ENCODE peak calls at places on chromosomes 16 and 17, in four cellular contexts. C is K562, P is HL-60, X is GM12878. N is an unnamed sample.
A peak's percentile ranks its signal among the peaks of the same experiment; 100 is the strongest.

GRCh38 chr16:59164461-59164860 is 430.3 kb upstream of the GOT2 start:
- DNase-seq in X (no peak), P (no peak), C (no peak), N (no peak)

GRCh38 chr16:17459903-17460521 is 10.7 kb downstream of the XYLT1 start:
- DNase-seq in C (no peak), P (no peak), X (no peak), N (no peak)

GRCh38 chr17:49996495-49997255 is 1.7 kb upstream of the DLX3 start:
- DNase-seq in P (peak; percentile 41), C (peak; percentile 83), X (no peak), N (peak; percentile 66)

GRCh38 chr17:17017343-17018014 is 24.8 kb upstream of the MPRIP start:
- DNase-seq in X (no peak), P (no peak), C (no peak), N (no peak)

GRCh38 chr17:57530508-57530907 is 214.6 kb downstream of the CCDC182 start:
- DNase-seq in P (no peak), X (no peak), C (no peak), N (no peak)

GRCh38 chr16:85331685-85332084 is 219.4 kb upstream of the CIBAR2 start:
- DNase-seq in X (no peak), C (peak; percentile 47), P (no peak), N (no peak)

GRCh38 chr16:26111900-26112299 is 420.1 kb downstream of the HS3ST4 start:
- DNase-seq in C (no peak), P (no peak), X (no peak), N (no peak)

GRCh38 chr17:17144916-17145665 is 61.0 kb downstream of the PLD6 start:
- DNase-seq in C (no peak), P (no peak), X (no peak), N (no peak)

GRCh38 chr17:61397086-61397842 is 2.4 kb upstream of the TBX2 start:
- DNase-seq in P (no peak), C (no peak), X (no peak), N (no peak)

GRCh38 chr16:56798955-56799354 is 66.1 kb upstream of the SLC12A3 start:
- DNase-seq in C (no peak), P (no peak), X (no peak), N (no peak)

GRCh38 chr17:33292184-33292980 is 713 bp downstream of the ASIC2 start:
- DNase-seq in X (no peak), C (peak; percentile 27), P (no peak), N (peak; percentile 24)

GRCh38 chr17:36851230-36851629 is 86.0 kb upstream of the LHX1 start:
- DNase-seq in P (no peak), X (no peak), C (no peak), N (no peak)

GRCh38 chr17:79874329-79874981 is 35.2 kb upstream of the CBX4 start:
- DNase-seq in P (peak; percentile 32), C (peak; percentile 60), X (no peak), N (no peak)
- TF ChIP-seq SPI1 in P (no peak), C (no peak), X (no peak), N (peak; percentile 24)

DNA sequence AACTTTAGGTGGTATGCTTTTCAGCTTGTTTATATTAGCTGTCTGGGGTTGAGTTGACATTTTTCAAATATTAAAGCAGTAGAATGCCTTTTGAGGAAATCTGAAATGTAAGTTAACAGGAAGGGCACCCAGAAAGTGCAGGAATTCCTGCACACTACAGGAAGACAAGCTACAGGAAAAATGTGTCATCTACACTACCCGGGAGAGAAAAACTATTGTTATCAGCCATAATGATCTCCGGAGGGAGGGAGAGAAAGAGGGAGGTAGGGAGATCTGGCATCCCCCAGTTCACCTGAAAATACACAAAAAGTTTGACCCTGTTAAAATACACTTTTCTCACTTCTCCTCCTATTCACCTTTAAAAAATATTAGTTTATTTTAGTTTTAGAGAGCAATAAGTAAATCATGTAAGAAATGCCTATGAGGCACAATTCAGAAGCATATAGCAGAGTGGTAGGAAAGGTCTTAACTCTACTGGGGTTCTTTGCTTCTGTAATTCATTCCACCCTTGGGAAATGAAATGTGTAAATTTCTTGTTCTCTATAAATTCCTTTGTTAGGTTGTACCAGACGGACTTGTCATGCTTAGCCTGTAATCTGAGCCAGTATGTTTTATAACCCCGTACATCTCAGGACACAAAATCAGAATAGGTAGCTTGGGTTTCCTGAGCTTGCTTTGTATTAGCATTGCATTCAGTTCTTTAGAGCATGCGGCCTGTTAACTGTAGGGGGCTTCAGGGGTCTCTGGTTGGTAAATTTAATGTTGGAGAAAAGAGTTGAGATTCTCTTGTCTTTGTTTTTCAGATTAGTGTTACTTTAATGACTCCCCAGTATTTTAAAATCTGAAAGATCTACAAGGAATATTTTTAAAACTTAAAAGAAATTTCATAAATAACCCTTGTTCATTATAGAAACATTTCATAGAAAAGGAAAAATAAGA is 3.3 kb downstream of the MAP2K6 start:
- DNase-seq in P (no peak), X (no peak), C (no peak), N (no peak)
- TF ChIP-seq POLR2AphosphoS5 in P (no peak), X (no peak), C (no peak), N (no peak)

GRCh38 chr17:21474815-21475214 is 98.7 kb downstream of the KCNJ12 start:
- DNase-seq in P (no peak), X (no peak), C (no peak), N (no peak)
- TF ChIP-seq SPI1 in P (no peak), X (no peak), C (no peak), N (no peak)

GRCh38 chr17:6752068-6752909 is 3.6 kb upstream of the XAF1 start:
- DNase-seq in P (peak; percentile 54), X (no peak), C (no peak), N (no peak)
- TF ChIP-seq POLR2AphosphoS5 in P (no peak), X (no peak), C (no peak), N (no peak)

GRCh38 chr17:8220783-8221662 is 10.6 kb upstream of the AURKB start:
- DNase-seq in C (peak; percentile 50), P (peak; percentile 77), X (peak; percentile 90), N (no peak)
- TF ChIP-seq SPI1 in C (no peak), P (no peak), X (no peak), N (no peak)

GRCh38 chr17:67247416-67247900 is 2.5 kb upstream of the HELZ start:
- DNase-seq in P (no peak), C (no peak), X (no peak), N (no peak)

GRCh38 chr17:67245694-67246397 is 850 bp upstream of the HELZ start:
- DNase-seq in P (no peak), X (no peak), C (peak; percentile 75), N (peak; percentile 33)

GRCh38 chr17:67248291-67248690 is 3.3 kb upstream of the HELZ start:
- DNase-seq in X (no peak), C (no peak), P (no peak), N (no peak)

GRCh38 chr17:67246398-67246647 is 1.3 kb upstream of the HELZ start:
- DNase-seq in P (no peak), X (no peak), C (no peak), N (no peak)

GRCh38 chr17:67246648-67247415 is 1.8 kb upstream of the HELZ start:
- DNase-seq in C (peak; percentile 52), X (peak; percentile 89), P (no peak), N (no peak)
- TF ChIP-seq POLR2AphosphoS5 in C (no peak), X (no peak), P (no peak), N (no peak)

DNA sequence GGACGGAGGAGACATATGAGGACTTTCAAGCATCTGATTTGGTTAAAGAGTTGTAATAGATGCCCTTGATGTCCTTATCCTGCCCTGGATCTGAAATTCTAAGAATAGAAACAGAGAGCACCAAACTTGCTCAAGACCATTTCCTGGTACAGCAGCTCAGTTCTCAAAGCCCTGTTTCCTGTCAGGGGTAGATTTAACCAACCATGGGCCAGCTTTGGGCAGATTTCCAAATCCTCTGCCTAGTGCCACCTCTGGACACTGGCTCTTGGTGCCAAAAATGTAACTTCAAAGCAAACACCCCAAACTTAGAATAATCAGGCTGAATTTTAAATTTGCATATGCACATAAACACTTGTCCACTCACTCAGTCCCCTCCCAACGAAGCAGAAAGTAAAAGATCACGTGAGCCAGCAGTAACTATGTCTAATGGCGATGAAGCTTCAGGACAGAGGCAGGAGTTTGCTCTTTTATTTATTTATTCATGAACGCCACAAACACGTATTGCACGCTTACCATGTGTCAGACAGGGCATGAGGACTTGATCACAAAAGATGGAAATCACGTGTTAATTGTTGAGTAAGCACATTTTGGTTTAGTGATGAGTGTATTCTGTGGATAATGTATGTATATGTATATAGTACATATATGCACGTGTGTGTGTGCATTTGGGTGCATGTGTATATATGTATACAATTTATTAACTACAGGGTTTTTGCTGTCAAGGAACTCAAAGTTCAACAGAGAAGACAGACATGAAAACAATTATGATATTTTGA is 23.1 kb upstream of the SDK2 start:
- DNase-seq in P (peak; percentile 72), C (no peak), X (no peak), N (no peak)
- TF ChIP-seq SPI1 in P (no peak), C (no peak), X (no peak), N (no peak)